ENCODE peak calls at places on chromosomes 11 and 22, in nine cellular contexts. E is activated CD4-positive, alpha-beta T cell treated with anti-CD3 and anti-CD28 coated beads, Interleukin-2, amount 50 U/mL, for 24 hours; I is tibial artery; M is transverse colon; W is left cardiac atrium; D is fibroblast of mammary gland; C is anterior cingulate cortex; B is amniotic stem cell; K is activated naive CD8-positive, alpha-beta T cell treated with anti-CD3 and anti-CD28 coated beads, Interleukin-2, amount 50 U/mL, for 24 hours. Q is an unnamed sample.

GRCh38 chr22:48346911-48347310 is 1480.8 kb downstream of the BRD1 start:
- DNase-seq in E (no peak), I (no peak), M (no peak), W (no peak), D (no peak), C (no peak), B (no peak), K (no peak), Q (no peak)

GRCh38 chr11:19353287-19353686 is 112.5 kb upstream of the E2F8 start:
- DNase-seq in E (no peak), I (no peak), M (no peak), W (no peak), D (no peak), C (no peak), B (no peak), K (no peak), Q (no peak)

GRCh38 chr11:1197431-1197885 is 25.4 kb upstream of the MUC5B start:
- DNase-seq in E (no peak), I (no peak), M (peak; percentile 5), W (peak; percentile 15), D (no peak), C (no peak), B (no peak), K (no peak), Q (no peak)

GRCh38 chr22:50059881-50060262 is 1.8 kb upstream of the TTLL8 start:
- DNase-seq in E (no peak), I (no peak), M (no peak), W (no peak), D (no peak), C (no peak), B (no peak), K (no peak), Q (no peak)

GRCh38 chr22:28750471-28750881 is 8.6 kb downstream of the HSCB start:
- DNase-seq in E (no peak), I (no peak), M (no peak), W (no peak), D (peak; percentile 83), C (no peak), B (peak; percentile 60), K (no peak), Q (peak; percentile 61)

GRCh38 chr11:67611704-67612587 is 5.2 kb downstream of the NDUFV1 start:
- DNase-seq in E (no peak), I (no peak), M (no peak), W (no peak), D (no peak), C (no peak), B (no peak), K (no peak), Q (no peak)

GRCh38 chr22:28032896-28033295 is 113.8 kb upstream of the PITPNB start:
- DNase-seq in E (no peak), I (no peak), M (no peak), W (no peak), D (no peak), C (no peak), B (no peak), K (no peak), Q (no peak)

GRCh38 chr11:114115406-114116054 is 56.0 kb downstream of the ZBTB16 start:
- DNase-seq in E (no peak), I (no peak), M (no peak), W (no peak), D (no peak), C (no peak), B (no peak), K (no peak), Q (no peak)

GRCh38 chr11:120170741-120171261 is 32.9 kb upstream of the TRIM29 start:
- DNase-seq in E (no peak), I (no peak), M (no peak), W (no peak), D (no peak), C (no peak), B (no peak), K (no peak), Q (no peak)

GRCh38 chr11:13216019-13217006 is 61.3 kb upstream of the BMAL1 start:
- DNase-seq in E (no peak), I (no peak), M (no peak), W (peak; percentile 34), D (peak; percentile 98), C (no peak), B (peak; percentile 96), K (peak; percentile 48), Q (peak; percentile 98)

GRCh38 chr11:17604913-17605230 is 57.8 kb downstream of the OTOG start:
- DNase-seq in E (no peak), I (no peak), M (no peak), W (no peak), D (no peak), C (no peak), B (no peak), K (no peak), Q (no peak)

GRCh38 chr22:50403701-50404101 is 60.6 kb downstream of the PPP6R2 start:
- DNase-seq in E (no peak), I (peak; percentile 71), M (peak; percentile 56), W (peak; percentile 67), D (no peak), C (no peak), B (no peak), K (no peak), Q (no peak)

GRCh38 chr22:47570300-47570685 is 807.8 kb downstream of the TBC1D22A start:
- DNase-seq in E (no peak), I (peak; percentile 10), M (no peak), W (no peak), D (no peak), C (no peak), B (no peak), K (no peak), Q (no peak)

GRCh38 chr22:44288951-44289350 is 23.8 kb downstream of the SHISAL1 start:
- DNase-seq in E (no peak), I (no peak), M (no peak), W (no peak), D (no peak), C (no peak), B (no peak), K (no peak), Q (no peak)

Q was measured in ELR.